ENCODE peak calls at places on chromosomes 12 and 14, in ten cellular contexts. J is spleen, X is PC-3, F is neural progenitor cell, W is esophagus squamous epithelium, V is tibial artery, Z is pancreas, R is thoracic aorta, P is GM12878, Q is A549. L is an unnamed sample. For H3K4me1, the result is how much of the 10 kb centered on the place peaks cover.

GRCh38 chr12:28021704-28022103 is 49.2 kb upstream of the PTHLH start:
- DNase-seq in X (peak), W (no peak), J (no peak), Q (peak), R (no peak), P (no peak), F (no peak), V (no peak), Z (no peak), L (no peak)

GRCh38 chr12:96108321-96108720 is 72.9 kb upstream of the LTA4H start:
- DNase-seq in W (no peak), P (no peak), Q (no peak), X (no peak), V (no peak), Z (peak), F (no peak), J (peak), R (no peak), L (no peak)

GRCh38 chr14:24368562-24369252 is 723 bp downstream of the NFATC4 start:
- DNase-seq in R (no peak), F (peak), Q (no peak), J (peak), X (no peak), P (no peak), V (peak), Z (peak), W (no peak), L (peak)

GRCh38 chr12:69897744-69898143 is 72.7 kb downstream of the MYRFL start:
- DNase-seq in W (no peak), R (no peak), F (no peak), J (no peak), V (no peak), X (peak), Z (no peak), Q (no peak), P (no peak), L (peak)

GRCh38 chr12:123398177-123398916 is 14.4 kb downstream of the KMT5A start:
- DNase-seq in V (peak), J (no peak), F (no peak), P (no peak), Z (peak), Q (no peak), W (no peak), X (no peak), R (peak), L (peak)

GRCh38 chr14:73287071-73287470 is 49.8 kb downstream of the PAPLN start:
- DNase-seq in P (no peak), J (no peak), V (no peak), F (peak), X (no peak), Q (no peak), W (no peak), Z (no peak), R (no peak), L (no peak)

GRCh38 chr12:59649203-59649602 is 53.4 kb downstream of the SLC16A7 start:
- DNase-seq in J (no peak), P (no peak), X (no peak), V (no peak), F (no peak), R (no peak), W (no peak), Q (no peak), Z (no peak), L (peak)

GRCh38 chr12:78398750-78399149 is 465.8 kb upstream of the SYT1 start:
- DNase-seq in Q (no peak), F (no peak), R (no peak), J (no peak), V (no peak), P (no peak), X (peak), W (no peak), Z (no peak), L (no peak)

GRCh38 chr14:24121210-24121609 is 6.5 kb upstream of the NRL start:
- DNase-seq in W (no peak), Q (no peak), Z (no peak), J (peak), X (no peak), P (no peak), F (no peak), R (no peak), V (no peak), L (no peak)

GRCh38 chr12:121858662-121859572 is at the start of gene HPD:
- DNase-seq in X (peak), R (peak), Z (peak), Q (no peak), F (peak), P (no peak), V (peak), J (no peak), W (no peak), L (peak)

GRCh38 chr14:73403181-73403752 is 55.1 kb downstream of the NUMB start:
- DNase-seq in R (no peak), Z (no peak), F (no peak), V (no peak), X (no peak), W (no peak), J (no peak), P (no peak), Q (no peak), L (peak)

GRCh38 chr12:13067322-13067721 is 23.1 kb downstream of the FAM234B start:
- DNase-seq in R (no peak), F (no peak), P (no peak), J (no peak), Q (no peak), W (no peak), V (no peak), Z (no peak), X (no peak), L (no peak)

GRCh38 chr12:12922191-12922616 is 29.8 kb downstream of the GPRC5D start:
- DNase-seq in F (no peak), Z (no peak), Q (no peak), X (peak), W (no peak), P (no peak), J (no peak), R (peak), V (no peak), L (peak)

GRCh38 chr12:29759950-29760349 is 23.8 kb downstream of the TMTC1 start:
- DNase-seq in X (peak), W (no peak), Z (no peak), P (no peak), R (no peak), Q (no peak), F (no peak), V (no peak), J (no peak), L (no peak)
- H3K4me1 ChIP-seq in X (under half), W (under half), Z (under half), P (under half), R (under half), Q (under half), F (under half), V (under half), J (under half), L (under half)

DNA sequence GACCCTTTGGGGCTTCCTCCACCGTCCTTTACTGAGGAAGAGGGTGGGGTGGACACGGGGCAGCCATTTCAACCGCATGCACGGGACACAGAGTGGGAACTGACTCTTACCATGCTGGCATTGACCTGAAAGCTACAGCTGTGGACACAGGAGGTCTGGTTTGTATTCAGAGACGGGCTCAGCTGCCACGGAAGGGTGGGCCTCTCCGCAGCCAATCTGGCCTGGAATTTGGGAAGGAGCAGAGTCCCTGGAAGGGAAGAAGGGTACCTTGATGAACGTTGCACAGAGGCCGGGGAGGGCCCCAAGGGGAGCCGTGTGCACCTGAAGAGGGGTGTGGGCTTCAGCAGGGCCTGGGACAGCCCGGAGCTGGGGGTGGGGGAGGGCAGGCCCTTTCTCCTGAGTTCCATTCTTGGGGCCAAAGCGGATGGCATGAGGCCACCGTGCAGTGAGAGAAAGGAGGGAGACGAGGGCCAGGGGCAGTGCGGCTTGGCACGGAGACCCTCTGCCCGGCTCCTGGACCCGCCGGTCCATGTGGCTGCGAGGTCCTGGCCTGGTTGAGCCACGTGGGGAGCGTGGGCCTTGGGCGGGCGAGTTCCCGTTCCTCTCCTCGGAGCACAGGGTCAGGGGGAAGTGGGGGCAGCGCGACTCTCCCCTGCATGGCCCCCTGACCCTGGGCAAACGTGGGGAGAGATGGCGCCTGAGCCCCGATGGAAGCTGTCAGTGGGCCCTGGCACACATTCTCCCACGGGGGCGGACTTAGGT is 14.6 kb downstream of the TNFAIP2 start:
- DNase-seq in W (no peak), V (peak), Q (no peak), P (no peak), J (no peak), R (no peak), F (no peak), X (no peak), Z (no peak), L (no peak)
- H3K27ac ChIP-seq in W (peak), V (no peak), Q (peak), P (no peak), J (peak), R (no peak), F (no peak), X (peak), Z (no peak), L (no peak)

DNA sequence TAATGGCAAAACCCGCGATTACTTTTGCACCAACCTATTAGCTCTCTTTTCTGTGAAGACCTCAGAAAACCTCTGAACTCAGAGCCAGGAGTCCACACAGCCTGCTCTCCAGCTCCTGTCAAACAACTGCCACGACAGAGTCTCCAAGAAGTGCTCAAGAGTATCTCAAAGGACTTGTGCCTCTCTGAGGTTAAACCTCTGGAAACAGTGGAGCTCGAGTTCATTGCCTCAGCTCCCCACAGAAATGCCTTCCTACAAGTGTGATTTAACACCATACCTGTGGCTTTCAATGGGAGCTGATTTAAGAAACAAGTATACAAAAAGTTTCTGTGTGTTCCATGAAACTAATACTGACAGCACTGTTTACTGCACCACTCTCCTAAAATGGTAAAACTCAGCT is 20.1 kb downstream of the ACTN1 start:
- DNase-seq in Z (no peak), J (no peak), P (no peak), Q (no peak), R (no peak), F (no peak), V (no peak), X (no peak), W (no peak), L (peak)
- H3K4me1 ChIP-seq in Z (under half), J (half or more), P (under half), Q (half or more), R (half or more), F (under half), V (under half), X (under half), W (half or more), L (half or more)

DNA sequence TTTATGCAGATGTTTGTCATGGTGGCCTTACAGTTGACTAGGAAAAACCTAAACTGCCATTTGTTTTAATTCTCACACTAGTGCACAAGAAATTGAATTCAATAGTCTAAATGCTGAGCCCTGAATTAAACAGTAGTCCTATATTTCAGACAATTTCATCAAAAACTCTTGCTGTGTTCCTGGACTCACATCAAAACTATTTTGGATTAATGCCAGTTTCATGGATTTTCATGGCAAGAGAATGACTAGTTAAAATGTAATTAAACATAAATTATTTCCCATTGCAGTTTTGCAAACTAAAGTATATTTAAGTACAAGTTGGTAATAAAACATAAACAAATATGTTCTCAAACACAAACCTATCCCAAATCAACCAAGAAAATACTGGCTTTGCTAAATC is 468.0 kb upstream of the PRICKLE1 start:
- DNase-seq in P (no peak), J (no peak), V (no peak), Z (no peak), F (no peak), W (no peak), X (peak), Q (no peak), R (no peak), L (peak)
- H3K27ac ChIP-seq in P (no peak), J (no peak), V (no peak), Z (no peak), F (no peak), W (no peak), X (no peak), Q (no peak), R (no peak), L (no peak)

GRCh38 chr14:52299692-52300278 is 14.3 kb upstream of the PTGER2 start:
- DNase-seq in J (no peak), P (no peak), F (peak), R (no peak), X (peak), V (no peak), Q (peak), W (no peak), Z (no peak), L (peak)

GRCh38 chr14:52307376-52307775 is 6.7 kb upstream of the PTGER2 start:
- DNase-seq in Z (no peak), R (no peak), J (no peak), F (no peak), P (no peak), Q (no peak), W (no peak), X (no peak), V (no peak), L (no peak)

GRCh38 chr14:52307870-52308269 is 6.2 kb upstream of the PTGER2 start:
- DNase-seq in F (no peak), Q (no peak), R (no peak), P (no peak), J (no peak), V (no peak), X (no peak), Z (no peak), W (no peak), L (no peak)

GRCh38 chr14:52305014-52305413 is 9.1 kb upstream of the PTGER2 start:
- DNase-seq in Q (no peak), Z (no peak), F (no peak), J (no peak), W (no peak), R (no peak), P (no peak), V (no peak), X (no peak), L (no peak)

DNA sequence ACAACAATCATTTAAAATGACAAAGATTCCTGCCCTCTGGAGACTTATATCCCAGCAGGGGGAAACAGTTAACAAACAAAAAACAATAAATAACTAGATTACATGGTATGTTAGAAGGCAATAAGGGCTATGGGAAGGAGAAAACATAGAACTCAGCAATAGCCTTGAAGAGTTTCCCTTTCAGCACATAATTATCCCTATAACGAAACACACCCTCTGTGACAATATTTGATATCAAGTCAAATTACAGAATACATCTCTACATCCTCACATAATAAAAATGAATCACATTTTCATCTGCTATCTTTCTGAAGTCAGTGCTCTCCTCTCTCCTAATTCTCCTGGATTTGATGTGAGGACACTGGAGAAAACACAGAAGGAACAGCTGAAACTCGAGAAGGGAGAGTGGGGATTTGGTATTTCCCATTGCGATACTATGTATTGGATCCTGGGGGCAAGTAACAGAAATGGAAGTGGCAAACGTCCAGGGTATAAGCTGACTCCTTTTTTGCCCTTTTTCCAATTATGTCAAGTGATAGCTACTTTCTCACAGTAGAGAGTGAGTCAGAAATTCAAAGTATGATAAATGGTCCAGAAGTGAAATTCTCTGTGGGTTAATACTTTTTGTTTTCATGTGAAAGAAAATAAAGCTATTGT is 9.7 kb upstream of the PTGER2 start:
- DNase-seq in R (no peak), J (no peak), P (no peak), V (no peak), Q (no peak), Z (no peak), X (no peak), W (no peak), F (no peak), L (no peak)
- H3K4me1 ChIP-seq in R (under half), J (under half), P (under half), V (under half), Q (under half), Z (under half), X (under half), W (under half), F (under half), L (under half)

L was measured in fibroblast of lung.